ENCODE peak calls at places on chromosomes 5 and 9, in six cellular contexts. X is astrocyte of the spinal cord, G is GM04504, S is left cardiac atrium, O is head of caudate nucleus, T is aorta. H is an unnamed sample.

GRCh38 chr9:93651521-93651950 is 75.2 kb downstream of the PHF2 start:
- DNase-seq in X (no peak), G (no peak), S (no peak), O (no peak), T (no peak), H (no peak)

GRCh38 chr5:74233091-74233490 is 407.4 kb downstream of the ENC1 start:
- DNase-seq in X (no peak), G (no peak), S (no peak), O (no peak), T (no peak), H (no peak)

GRCh38 chr5:71887680-71888079 is 168.6 kb downstream of the CARTPT start:
- DNase-seq in X (peak; percentile 86), G (no peak), S (no peak), O (no peak), T (no peak), H (peak; percentile 62)

GRCh38 chr9:104743377-104743985 is 4.0 kb upstream of the NIPSNAP3A start:
- DNase-seq in X (peak; percentile 70), G (no peak), S (no peak), O (no peak), T (no peak), H (peak; percentile 71)

GRCh38 chr5:56479701-56480304 is 246.7 kb upstream of the ANKRD55 start:
- DNase-seq in X (peak; percentile 7), G (no peak), S (peak; percentile 35), O (no peak), T (no peak), H (no peak)

GRCh38 chr9:120161801-120162200 is 418.2 kb downstream of the CDK5RAP2 start:
- DNase-seq in X (no peak), G (no peak), S (no peak), O (no peak), T (no peak), H (no peak)

GRCh38 chr9:89598926-89599325 is 5.9 kb upstream of the GADD45G start:
- DNase-seq in X (no peak), G (no peak), S (no peak), O (no peak), T (no peak), H (no peak)

GRCh38 chr9:107487521-107488399 is 1.8 kb downstream of the KLF4 start:
- DNase-seq in X (peak; percentile 50), G (no peak), S (peak; percentile 78), O (no peak), T (peak; percentile 73), H (no peak)

GRCh38 chr9:76989501-76989900 is 30.0 kb upstream of the FOXB2 start:
- DNase-seq in X (no peak), G (no peak), S (no peak), O (peak; percentile 19), T (no peak), H (peak; percentile 35)

GRCh38 chr9:108606408-108606807 is 249.4 kb downstream of the ACTL7B start:
- DNase-seq in X (no peak), G (no peak), S (no peak), O (no peak), T (no peak), H (peak; percentile 47)

GRCh38 chr9:128638580-128638979 is 18.1 kb downstream of the DYNC2I2 start:
- DNase-seq in X (no peak), G (no peak), S (no peak), O (no peak), T (no peak), H (no peak)

GRCh38 chr5:109486200-109486804 is 76.5 kb upstream of the PJA2 start:
- DNase-seq in X (peak; percentile 33), G (no peak), S (peak; percentile 44), O (no peak), T (peak; percentile 50), H (no peak)

GRCh38 chr9:129006328-129007034 is 21.6 kb downstream of the SH3GLB2 start:
- DNase-seq in X (peak; percentile 71), G (peak; percentile 53), S (peak; percentile 69), O (peak; percentile 77), T (peak; percentile 65), H (peak; percentile 72)

GRCh38 chr5:103234239-103234975 is 24.2 kb upstream of the MACIR start:
- DNase-seq in X (peak; percentile 35), G (no peak), S (no peak), O (no peak), T (no peak), H (no peak)

GRCh38 chr9:82466616-82467251 is 478.2 kb downstream of the SPATA31D1 start:
- DNase-seq in X (peak; percentile 1), G (no peak), S (peak; percentile 25), O (no peak), T (no peak), H (no peak)

GRCh38 chr5:1312993-1313833 is 18.3 kb upstream of the TERT start:
- DNase-seq in X (no peak), G (no peak), S (no peak), O (no peak), T (peak; percentile 35), H (no peak)

GRCh38 chr5:5318426-5319205 is 103.9 kb upstream of the ICE1 start:
- DNase-seq in X (peak; percentile 68), G (no peak), S (no peak), O (no peak), T (no peak), H (peak; percentile 84)

GRCh38 chr9:86977205-86977835 is 30.0 kb upstream of the GAS1 start:
- DNase-seq in X (no peak), G (peak; percentile 37), S (no peak), O (no peak), T (no peak), H (no peak)

GRCh38 chr9:134406366-134407122 is 80.3 kb downstream of the RXRA start:
- DNase-seq in X (no peak), G (no peak), S (peak; percentile 64), O (peak; percentile 42), T (peak; percentile 75), H (no peak)

GRCh38 chr9:89597711-89598707 is 6.8 kb upstream of the GADD45G start:
- DNase-seq in X (peak; percentile 54), G (peak; percentile 21), S (peak; percentile 40), O (peak; percentile 71), T (no peak), H (peak; percentile 48)

GRCh38 chr5:132981288-132981687 is 17.9 kb upstream of the AFF4 start:
- DNase-seq in X (no peak), G (no peak), S (no peak), O (no peak), T (no peak), H (no peak)

GRCh38 chr5:175627739-175628138 is 30.1 kb upstream of the HRH2 start:
- DNase-seq in X (no peak), G (no peak), S (no peak), O (no peak), T (no peak), H (no peak)

GRCh38 chr5:8756498-8757084 is 789.3 kb downstream of the SEMA5A start:
- DNase-seq in X (peak; percentile 73), G (peak; percentile 20), S (no peak), O (peak; percentile 69), T (no peak), H (peak; percentile 17)

GRCh38 chr9:23822331-23823169 is 3.5 kb downstream of the ELAVL2 start:
- DNase-seq in X (no peak), G (no peak), S (no peak), O (no peak), T (no peak), H (no peak)

GRCh38 chr9:95833549-95834178 is 41.8 kb upstream of the ERCC6L2 start:
- DNase-seq in X (no peak), G (no peak), S (no peak), O (no peak), T (no peak), H (no peak)

GRCh38 chr9:87386490-87386889 is 111.2 kb upstream of the DAPK1 start:
- DNase-seq in X (peak; percentile 48), G (no peak), S (no peak), O (no peak), T (no peak), H (no peak)

GRCh38 chr9:23543420-23543819 is 282.6 kb downstream of the ELAVL2 start:
- DNase-seq in X (peak; percentile 37), G (no peak), S (no peak), O (no peak), T (no peak), H (no peak)

GRCh38 chr9:118459832-118460425 is 755.7 kb downstream of the TLR4 start:
- DNase-seq in X (peak; percentile 3), G (no peak), S (peak; percentile 35), O (no peak), T (no peak), H (no peak)

GRCh38 chr9:134372621-134373267 is 46.5 kb downstream of the RXRA start:
- DNase-seq in X (no peak), G (no peak), S (peak; percentile 81), O (no peak), T (peak; percentile 90), H (no peak)

GRCh38 chr9:134748637-134749036 is 107.0 kb downstream of the COL5A1 start:
- DNase-seq in X (no peak), G (no peak), S (no peak), O (no peak), T (no peak), H (peak; percentile 49)

GRCh38 chr5:154107010-154107409 is 68.2 kb downstream of the MFAP3 start:
- DNase-seq in X (no peak), G (no peak), S (no peak), O (no peak), T (no peak), H (no peak)

GRCh38 chr9:133967024-133967741 is 24.9 kb downstream of the VAV2 start:
- DNase-seq in X (peak; percentile 17), G (no peak), S (no peak), O (no peak), T (no peak), H (no peak)

GRCh38 chr5:129506092-129506491 is 46.0 kb downstream of the ADAMTS19 start:
- DNase-seq in X (peak; percentile 62), G (peak; percentile 0), S (no peak), O (no peak), T (no peak), H (peak; percentile 2)

GRCh38 chr5:77994943-77995342 is 218.8 kb upstream of the TBCA start:
- DNase-seq in X (no peak), G (peak; percentile 58), S (no peak), O (no peak), T (no peak), H (no peak)

GRCh38 chr5:178786859-178787499 is 56.5 kb upstream of the ZNF354A start:
- DNase-seq in X (peak; percentile 17), G (peak; percentile 48), S (no peak), O (no peak), T (no peak), H (no peak)

GRCh38 chr5:57887851-57888621 is 405.4 kb upstream of the ACTBL2 start:
- DNase-seq in X (peak; percentile 73), G (no peak), S (peak; percentile 36), O (peak; percentile 48), T (peak; percentile 41), H (peak; percentile 23)